ENCODE peak calls at places on chromosome 9, in four cellular contexts. One of them, this sample, is unnamed.

GRCh38 chr9:17148324-17148723 is 13.5 kb downstream of the CNTLN start:
- DNase-seq in HT1080: no peak
- DNase-seq in naive thymus-derived CD8-positive, alpha-beta T cell: no peak
- DNase-seq in hepatocyte: no peak
- DNase-seq in this sample: no peak

GRCh38 chr9:126624912-126625311 is 11.2 kb downstream of the LMX1B start:
- DNase-seq in hepatocyte: no peak
- DNase-seq in naive thymus-derived CD8-positive, alpha-beta T cell: no peak
- DNase-seq in HT1080: no peak
- DNase-seq in this sample: no peak

GRCh38 chr9:137828527-137829259 is 48.9 kb upstream of the CACNA1B start:
- DNase-seq in naive thymus-derived CD8-positive, alpha-beta T cell: no peak
- DNase-seq in hepatocyte: peak; percentile 48
- DNase-seq in HT1080: peak; percentile 24
- DNase-seq in this sample: no peak

GRCh38 chr9:129669946-129670345 is 4.5 kb downstream of the PRRX2 start:
- DNase-seq in HT1080: no peak
- DNase-seq in naive thymus-derived CD8-positive, alpha-beta T cell: no peak
- DNase-seq in hepatocyte: no peak
- DNase-seq in this sample: no peak

GRCh38 chr9:127450170-127450830 is 906 bp downstream of the RPL12 start:
- DNase-seq in naive thymus-derived CD8-positive, alpha-beta T cell: no peak
- DNase-seq in HT1080: peak; percentile 32
- DNase-seq in hepatocyte: peak; percentile 60
- DNase-seq in this sample: no peak

GRCh38 chr9:13364271-13364670 is 84.8 kb upstream of the MPDZ start:
- DNase-seq in HT1080: no peak
- DNase-seq in hepatocyte: no peak
- DNase-seq in naive thymus-derived CD8-positive, alpha-beta T cell: no peak
- DNase-seq in this sample: no peak

GRCh38 chr9:137685886-137686420 is 67.1 kb downstream of the EHMT1 start:
- DNase-seq in HT1080: no peak
- DNase-seq in hepatocyte: no peak
- DNase-seq in naive thymus-derived CD8-positive, alpha-beta T cell: no peak
- DNase-seq in this sample: no peak

GRCh38 chr9:112130997-112131396 is 44.1 kb downstream of the SUSD1 start:
- DNase-seq in naive thymus-derived CD8-positive, alpha-beta T cell: no peak
- DNase-seq in hepatocyte: peak; percentile 20
- DNase-seq in HT1080: no peak
- DNase-seq in this sample: no peak

GRCh38 chr9:133844876-133845658 is 106.9 kb upstream of the SARDH start:
- DNase-seq in naive thymus-derived CD8-positive, alpha-beta T cell: no peak
- DNase-seq in hepatocyte: peak; percentile 37
- DNase-seq in HT1080: no peak
- DNase-seq in this sample: no peak

GRCh38 chr9:99296375-99296951 is 74.4 kb downstream of the SEC61B start:
- DNase-seq in naive thymus-derived CD8-positive, alpha-beta T cell: peak; percentile 36
- DNase-seq in hepatocyte: no peak
- DNase-seq in HT1080: no peak
- DNase-seq in this sample: peak; percentile 46